ENCODE peak calls at places on chromosomes 4 and X, in nine cellular contexts. One of them, this sample, is unnamed.
A peak's percentile ranks its signal among the peaks of the same experiment; 100 is the strongest.

GRCh38 chrX:152177497-152178269 is 39.3 kb upstream of the MAGEA10 start:
- DNase-seq in MCF 10A: peak; percentile 33
- DNase-seq in colonic mucosa: no peak
- DNase-seq in IMR-90: no peak
- DNase-seq in omental fat pad: no peak
- DNase-seq in spleen: no peak
- DNase-seq in AG10803: no peak
- DNase-seq in HCT116: no peak
- DNase-seq in activated CD8-positive, alpha-beta T cell treated with anti-CD3 and anti-CD28 coated beads for 36 hours: no peak
- DNase-seq in this sample: no peak

GRCh38 chrX:2691543-2692220 is 587 bp downstream of the CD99 start:
- DNase-seq in MCF 10A: peak; percentile 58
- DNase-seq in colonic mucosa: peak; percentile 70
- DNase-seq in IMR-90: peak; percentile 31
- DNase-seq in omental fat pad: no peak
- DNase-seq in spleen: peak; percentile 82
- DNase-seq in AG10803: peak; percentile 47
- DNase-seq in HCT116: no peak
- DNase-seq in activated CD8-positive, alpha-beta T cell treated with anti-CD3 and anti-CD28 coated beads for 36 hours: peak; percentile 48
- DNase-seq in this sample: peak; percentile 21

GRCh38 chr4:159248383-159249178 is 145.7 kb downstream of the RAPGEF2 start:
- DNase-seq in MCF 10A: peak; percentile 10
- DNase-seq in colonic mucosa: no peak
- DNase-seq in IMR-90: peak; percentile 77
- DNase-seq in omental fat pad: no peak
- DNase-seq in spleen: no peak
- DNase-seq in AG10803: peak; percentile 84
- DNase-seq in HCT116: no peak
- DNase-seq in activated CD8-positive, alpha-beta T cell treated with anti-CD3 and anti-CD28 coated beads for 36 hours: no peak
- DNase-seq in this sample: no peak

GRCh38 chr4:123304151-123305021 is 92.2 kb upstream of the SPRY1 start:
- DNase-seq in MCF 10A: no peak
- DNase-seq in colonic mucosa: no peak
- DNase-seq in IMR-90: no peak
- DNase-seq in omental fat pad: no peak
- DNase-seq in spleen: no peak
- DNase-seq in AG10803: no peak
- DNase-seq in HCT116: no peak
- DNase-seq in activated CD8-positive, alpha-beta T cell treated with anti-CD3 and anti-CD28 coated beads for 36 hours: peak; percentile 59
- DNase-seq in this sample: peak; percentile 20

GRCh38 chrX:68916891-68917290 is 88.1 kb downstream of the EFNB1 start:
- DNase-seq in MCF 10A: no peak
- DNase-seq in colonic mucosa: no peak
- DNase-seq in IMR-90: no peak
- DNase-seq in omental fat pad: no peak
- DNase-seq in spleen: no peak
- DNase-seq in AG10803: no peak
- DNase-seq in HCT116: no peak
- DNase-seq in activated CD8-positive, alpha-beta T cell treated with anti-CD3 and anti-CD28 coated beads for 36 hours: no peak
- DNase-seq in this sample: no peak

GRCh38 chr4:87848622-87849351 is 16.0 kb downstream of the MEPE start:
- DNase-seq in MCF 10A: peak; percentile 72
- DNase-seq in colonic mucosa: peak; percentile 43
- DNase-seq in IMR-90: peak; percentile 56
- DNase-seq in omental fat pad: no peak
- DNase-seq in spleen: no peak
- DNase-seq in AG10803: peak; percentile 72
- DNase-seq in HCT116: peak; percentile 51
- DNase-seq in activated CD8-positive, alpha-beta T cell treated with anti-CD3 and anti-CD28 coated beads for 36 hours: peak; percentile 62
- DNase-seq in this sample: peak; percentile 27

GRCh38 chr4:75547647-75548387 is 8.0 kb upstream of the ODAPH start:
- DNase-seq in MCF 10A: peak; percentile 45
- DNase-seq in colonic mucosa: peak; percentile 20
- DNase-seq in IMR-90: peak; percentile 24
- DNase-seq in omental fat pad: peak; percentile 44
- DNase-seq in spleen: no peak
- DNase-seq in AG10803: peak; percentile 46
- DNase-seq in HCT116: no peak
- DNase-seq in activated CD8-positive, alpha-beta T cell treated with anti-CD3 and anti-CD28 coated beads for 36 hours: no peak
- DNase-seq in this sample: peak; percentile 26

GRCh38 chr4:107701565-107701964 is 18.5 kb downstream of the PAPSS1 start:
- DNase-seq in MCF 10A: no peak
- DNase-seq in colonic mucosa: no peak
- DNase-seq in IMR-90: no peak
- DNase-seq in omental fat pad: no peak
- DNase-seq in spleen: no peak
- DNase-seq in AG10803: no peak
- DNase-seq in HCT116: no peak
- DNase-seq in activated CD8-positive, alpha-beta T cell treated with anti-CD3 and anti-CD28 coated beads for 36 hours: no peak
- DNase-seq in this sample: no peak

GRCh38 chr4:83109480-83110221 is 4.9 kb downstream of the PLAC8 start:
- DNase-seq in MCF 10A: no peak
- DNase-seq in colonic mucosa: peak; percentile 55
- DNase-seq in IMR-90: peak; percentile 3
- DNase-seq in omental fat pad: no peak
- DNase-seq in spleen: peak; percentile 91
- DNase-seq in AG10803: peak; percentile 35
- DNase-seq in HCT116: no peak
- DNase-seq in activated CD8-positive, alpha-beta T cell treated with anti-CD3 and anti-CD28 coated beads for 36 hours: peak; percentile 56
- DNase-seq in this sample: peak; percentile 45

GRCh38 chrX:107985032-107985431 is 2.9 kb upstream of the TEX13B start:
- DNase-seq in MCF 10A: no peak
- DNase-seq in colonic mucosa: no peak
- DNase-seq in IMR-90: no peak
- DNase-seq in omental fat pad: no peak
- DNase-seq in spleen: no peak
- DNase-seq in AG10803: no peak
- DNase-seq in HCT116: no peak
- DNase-seq in activated CD8-positive, alpha-beta T cell treated with anti-CD3 and anti-CD28 coated beads for 36 hours: no peak
- DNase-seq in this sample: no peak

GRCh38 chrX:120755066-120755846 is 120.4 kb downstream of the CT47B1 start:
- DNase-seq in MCF 10A: no peak
- DNase-seq in colonic mucosa: peak; percentile 49
- DNase-seq in IMR-90: no peak
- DNase-seq in omental fat pad: no peak
- DNase-seq in spleen: no peak
- DNase-seq in AG10803: no peak
- DNase-seq in HCT116: no peak
- DNase-seq in activated CD8-positive, alpha-beta T cell treated with anti-CD3 and anti-CD28 coated beads for 36 hours: peak; percentile 16
- DNase-seq in this sample: no peak

GRCh38 chr4:55004831-55005230 is 120.6 kb downstream of the KDR start:
- DNase-seq in MCF 10A: no peak
- DNase-seq in colonic mucosa: no peak
- DNase-seq in IMR-90: no peak
- DNase-seq in omental fat pad: no peak
- DNase-seq in spleen: no peak
- DNase-seq in AG10803: peak; percentile 2
- DNase-seq in HCT116: no peak
- DNase-seq in activated CD8-positive, alpha-beta T cell treated with anti-CD3 and anti-CD28 coated beads for 36 hours: no peak
- DNase-seq in this sample: no peak

GRCh38 chr4:109708435-109708834 is 5.2 kb upstream of the CASP6 start:
- DNase-seq in MCF 10A: no peak
- DNase-seq in colonic mucosa: no peak
- DNase-seq in IMR-90: no peak
- DNase-seq in omental fat pad: no peak
- DNase-seq in spleen: no peak
- DNase-seq in AG10803: no peak
- DNase-seq in HCT116: no peak
- DNase-seq in activated CD8-positive, alpha-beta T cell treated with anti-CD3 and anti-CD28 coated beads for 36 hours: no peak
- DNase-seq in this sample: no peak

GRCh38 chr4:171644430-171645057 is 168.7 kb upstream of the GALNTL6 start:
- DNase-seq in MCF 10A: no peak
- DNase-seq in colonic mucosa: no peak
- DNase-seq in IMR-90: no peak
- DNase-seq in omental fat pad: no peak
- DNase-seq in spleen: no peak
- DNase-seq in AG10803: no peak
- DNase-seq in HCT116: no peak
- DNase-seq in activated CD8-positive, alpha-beta T cell treated with anti-CD3 and anti-CD28 coated beads for 36 hours: no peak
- DNase-seq in this sample: no peak

GRCh38 chrX:54066841-54067240 is 22.6 kb upstream of the PHF8 start:
- DNase-seq in MCF 10A: peak; percentile 6
- DNase-seq in colonic mucosa: no peak
- DNase-seq in IMR-90: peak; percentile 65
- DNase-seq in omental fat pad: no peak
- DNase-seq in spleen: no peak
- DNase-seq in AG10803: peak; percentile 56
- DNase-seq in HCT116: no peak
- DNase-seq in activated CD8-positive, alpha-beta T cell treated with anti-CD3 and anti-CD28 coated beads for 36 hours: no peak
- DNase-seq in this sample: no peak

GRCh38 chrX:31036895-31037294 is 34.9 kb downstream of the FTHL17 start:
- DNase-seq in MCF 10A: peak; percentile 67
- DNase-seq in colonic mucosa: peak; percentile 30
- DNase-seq in IMR-90: peak; percentile 42
- DNase-seq in omental fat pad: peak; percentile 23
- DNase-seq in spleen: no peak
- DNase-seq in AG10803: peak; percentile 40
- DNase-seq in HCT116: peak; percentile 6
- DNase-seq in activated CD8-positive, alpha-beta T cell treated with anti-CD3 and anti-CD28 coated beads for 36 hours: peak; percentile 20
- DNase-seq in this sample: peak; percentile 39

GRCh38 chrX:137051978-137052640 is 18.3 kb upstream of the GPR101 start:
- DNase-seq in MCF 10A: peak; percentile 43
- DNase-seq in colonic mucosa: peak; percentile 52
- DNase-seq in IMR-90: peak; percentile 17
- DNase-seq in omental fat pad: no peak
- DNase-seq in spleen: peak; percentile 91
- DNase-seq in AG10803: peak; percentile 5
- DNase-seq in HCT116: peak; percentile 12
- DNase-seq in activated CD8-positive, alpha-beta T cell treated with anti-CD3 and anti-CD28 coated beads for 36 hours: peak; percentile 83
- DNase-seq in this sample: peak; percentile 79

GRCh38 chrX:137058339-137059127 is 24.7 kb upstream of the GPR101 start:
- DNase-seq in MCF 10A: no peak
- DNase-seq in colonic mucosa: no peak
- DNase-seq in IMR-90: no peak
- DNase-seq in omental fat pad: no peak
- DNase-seq in spleen: no peak
- DNase-seq in AG10803: no peak
- DNase-seq in HCT116: no peak
- DNase-seq in activated CD8-positive, alpha-beta T cell treated with anti-CD3 and anti-CD28 coated beads for 36 hours: no peak
- DNase-seq in this sample: no peak

DNA sequence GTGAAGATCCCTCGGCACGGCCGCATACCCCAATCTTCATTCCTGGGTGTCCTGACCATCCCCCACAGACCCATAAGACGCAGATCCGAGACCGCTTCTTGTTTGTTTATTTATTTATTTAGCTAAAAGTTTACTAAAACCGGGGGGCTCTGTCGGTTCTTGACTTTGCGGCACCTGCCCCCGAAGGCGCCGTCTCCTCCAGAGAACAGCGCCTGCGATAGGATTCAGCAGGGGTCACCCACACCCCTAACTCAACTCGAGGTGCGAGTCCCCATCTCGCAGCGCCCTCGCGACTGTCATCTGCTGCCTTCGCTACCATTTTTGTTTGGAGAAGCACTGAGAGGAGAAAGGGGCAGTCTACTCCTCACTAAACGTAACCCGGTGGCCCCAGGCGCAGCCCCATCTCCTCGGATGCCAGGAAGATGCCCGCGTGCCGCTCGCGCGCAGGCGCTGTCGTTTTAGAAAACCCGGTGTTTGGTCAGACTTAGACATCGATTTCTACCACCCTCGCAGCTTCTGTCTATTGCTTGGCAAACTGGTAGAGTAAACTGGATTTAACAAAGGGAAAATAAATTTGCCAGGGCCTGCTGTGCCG is 18.9 kb upstream of the GPR101 start:
- DNase-seq in MCF 10A: no peak
- DNase-seq in colonic mucosa: no peak
- DNase-seq in IMR-90: no peak
- DNase-seq in omental fat pad: no peak
- DNase-seq in spleen: peak; percentile 75
- DNase-seq in AG10803: no peak
- DNase-seq in HCT116: no peak
- DNase-seq in activated CD8-positive, alpha-beta T cell treated with anti-CD3 and anti-CD28 coated beads for 36 hours: peak; percentile 45
- DNase-seq in this sample: peak; percentile 14
- TF ChIP-seq CTCF in MCF 10A: no peak
- TF ChIP-seq CTCF in colonic mucosa: no peak
- TF ChIP-seq CTCF in IMR-90: no peak
- TF ChIP-seq CTCF in omental fat pad: no peak
- TF ChIP-seq CTCF in spleen: no peak
- TF ChIP-seq CTCF in AG10803: no peak
- TF ChIP-seq CTCF in HCT116: no peak
- TF ChIP-seq CTCF in activated CD8-positive, alpha-beta T cell treated with anti-CD3 and anti-CD28 coated beads for 36 hours: no peak
- TF ChIP-seq CTCF in this sample: peak; percentile 10

DNA sequence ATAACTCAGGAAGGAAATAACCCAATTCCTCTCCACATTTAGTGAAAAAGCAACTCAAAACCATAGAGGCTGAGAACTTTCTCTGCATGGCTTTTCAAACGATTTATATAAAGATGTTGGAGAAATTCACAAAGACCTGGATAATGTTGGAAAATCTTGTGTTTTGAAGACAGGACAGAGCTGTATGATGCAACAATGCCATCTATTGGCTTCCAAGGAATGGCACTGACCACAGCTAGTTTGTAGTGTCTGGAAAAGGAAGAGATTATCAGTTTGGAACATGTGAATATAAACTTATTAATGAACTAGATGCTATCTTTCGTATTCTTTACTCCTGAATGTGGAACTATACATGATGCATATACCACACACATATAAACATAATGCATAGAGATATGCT is 503.6 kb downstream of the IL1RAPL1 start:
- DNase-seq in MCF 10A: peak; percentile 39
- DNase-seq in colonic mucosa: no peak
- DNase-seq in IMR-90: peak; percentile 29
- DNase-seq in omental fat pad: no peak
- DNase-seq in spleen: no peak
- DNase-seq in AG10803: peak; percentile 0
- DNase-seq in HCT116: no peak
- DNase-seq in activated CD8-positive, alpha-beta T cell treated with anti-CD3 and anti-CD28 coated beads for 36 hours: no peak
- DNase-seq in this sample: no peak
- TF ChIP-seq CTCF in MCF 10A: peak; percentile 20
- TF ChIP-seq CTCF in colonic mucosa: no peak
- TF ChIP-seq CTCF in IMR-90: peak; percentile 45
- TF ChIP-seq CTCF in omental fat pad: no peak
- TF ChIP-seq CTCF in spleen: no peak
- TF ChIP-seq CTCF in AG10803: peak; percentile 26
- TF ChIP-seq CTCF in HCT116: peak; percentile 44
- TF ChIP-seq CTCF in activated CD8-positive, alpha-beta T cell treated with anti-CD3 and anti-CD28 coated beads for 36 hours: no peak
- TF ChIP-seq CTCF in this sample: no peak

GRCh38 chrX:135923353-135923752 is 29.8 kb downstream of the SAGE1 start:
- DNase-seq in MCF 10A: peak; percentile 37
- DNase-seq in colonic mucosa: no peak
- DNase-seq in IMR-90: no peak
- DNase-seq in omental fat pad: no peak
- DNase-seq in spleen: no peak
- DNase-seq in AG10803: no peak
- DNase-seq in HCT116: peak; percentile 7
- DNase-seq in activated CD8-positive, alpha-beta T cell treated with anti-CD3 and anti-CD28 coated beads for 36 hours: no peak
- DNase-seq in this sample: no peak
- TF ChIP-seq CTCF in MCF 10A: peak; percentile 17
- TF ChIP-seq CTCF in colonic mucosa: no peak
- TF ChIP-seq CTCF in IMR-90: no peak
- TF ChIP-seq CTCF in omental fat pad: no peak
- TF ChIP-seq CTCF in spleen: no peak
- TF ChIP-seq CTCF in AG10803: peak; percentile 3
- TF ChIP-seq CTCF in HCT116: peak; percentile 45
- TF ChIP-seq CTCF in activated CD8-positive, alpha-beta T cell treated with anti-CD3 and anti-CD28 coated beads for 36 hours: no peak
- TF ChIP-seq CTCF in this sample: no peak

DNA sequence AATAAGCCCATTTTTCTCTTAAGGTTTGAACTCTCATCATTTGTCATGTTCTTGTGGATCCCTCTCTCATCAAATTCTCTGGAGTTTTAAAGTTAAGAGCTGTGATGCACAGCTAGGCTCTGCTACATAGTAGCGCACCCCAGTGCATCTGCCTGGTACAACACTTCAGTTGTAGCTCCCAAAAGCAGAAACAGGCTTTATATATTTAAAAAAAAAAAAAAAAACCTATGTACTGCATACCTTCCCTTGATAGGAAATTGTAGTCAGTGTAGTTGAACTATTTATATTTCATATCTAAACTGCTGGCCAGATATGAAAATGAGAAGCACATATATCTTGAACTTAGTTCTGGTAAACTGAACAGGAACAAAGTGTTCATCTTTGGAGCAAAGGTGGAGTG is 131.4 kb downstream of the KLHL13 start:
- DNase-seq in MCF 10A: no peak
- DNase-seq in colonic mucosa: peak; percentile 27
- DNase-seq in IMR-90: peak; percentile 29
- DNase-seq in omental fat pad: no peak
- DNase-seq in spleen: no peak
- DNase-seq in AG10803: no peak
- DNase-seq in HCT116: no peak
- DNase-seq in activated CD8-positive, alpha-beta T cell treated with anti-CD3 and anti-CD28 coated beads for 36 hours: peak; percentile 6
- DNase-seq in this sample: peak; percentile 22
- TF ChIP-seq CTCF in MCF 10A: no peak
- TF ChIP-seq CTCF in colonic mucosa: peak; percentile 29
- TF ChIP-seq CTCF in IMR-90: peak; percentile 25
- TF ChIP-seq CTCF in omental fat pad: no peak
- TF ChIP-seq CTCF in spleen: no peak
- TF ChIP-seq CTCF in AG10803: no peak
- TF ChIP-seq CTCF in HCT116: peak; percentile 23
- TF ChIP-seq CTCF in activated CD8-positive, alpha-beta T cell treated with anti-CD3 and anti-CD28 coated beads for 36 hours: no peak
- TF ChIP-seq CTCF in this sample: no peak